ENCODE peak calls at places on chromosomes 12 and 14, in four cellular contexts. X is NCI-H1694; Y is stimulated activated CD8-positive, alpha-beta memory T cell treated with anti-CD3 and anti-CD28 coated beads, Interleukin-7, amount 100 ng/mL, for 4 hours; M is glutamatergic neuron. O is an unnamed sample.

GRCh38 chr12:93857917-93858513 is 180.8 kb downstream of the CRADD start:
- DNase-seq in M (no peak), Y (no peak), X (no peak), O (no peak)

GRCh38 chr12:59886131-59886751 is 290.4 kb downstream of the SLC16A7 start:
- DNase-seq in M (no peak), X (no peak), Y (no peak), O (no peak)

GRCh38 chr12:7144414-7145120 is 14.4 kb downstream of the CLSTN3 start:
- DNase-seq in X (peak; percentile 65), Y (no peak), M (no peak), O (no peak)

GRCh38 chr12:44626883-44627282 is 249.2 kb downstream of the NELL2 start:
- DNase-seq in X (peak; percentile 68), M (no peak), Y (no peak), O (no peak)

GRCh38 chr12:121932914-121933521 is 14.6 kb downstream of the CFAP251 start:
- DNase-seq in M (no peak), X (no peak), Y (no peak), O (no peak)

GRCh38 chr14:51828017-51828797 is 32.2 kb upstream of the GNG2 start:
- DNase-seq in Y (peak; percentile 56), M (peak; percentile 55), X (no peak), O (no peak)

GRCh38 chr14:69355955-69356321 is 42.2 kb downstream of the ERH start:
- DNase-seq in Y (no peak), M (no peak), X (no peak), O (no peak)

GRCh38 chr14:30277268-30277667 is 281.7 kb upstream of the G2E3 start:
- DNase-seq in M (no peak), X (no peak), Y (no peak), O (no peak)

GRCh38 chr14:59964251-59965007 is 44.5 kb downstream of the LRRC9 start:
- DNase-seq in X (no peak), Y (no peak), M (no peak), O (no peak)

GRCh38 chr12:111664961-111665865 is 20.5 kb downstream of the BRAP start:
- DNase-seq in M (no peak), X (no peak), Y (no peak), O (no peak)

GRCh38 chr12:92503029-92503931 is 199.5 kb upstream of the PLEKHG7 start:
- DNase-seq in M (no peak), Y (no peak), X (no peak), O (no peak)

GRCh38 chr14:91888641-91889476 is 21.5 kb upstream of the TC2N start:
- DNase-seq in Y (no peak), X (no peak), M (no peak), O (no peak)

GRCh38 chr14:65840786-65841185 is 428.3 kb downstream of the FUT8 start:
- DNase-seq in Y (no peak), M (no peak), X (no peak), O (no peak)

GRCh38 chr14:47917344-47917954 is 242.0 kb upstream of the MDGA2 start:
- DNase-seq in Y (no peak), X (peak; percentile 23), M (peak; percentile 47), O (no peak)

GRCh38 chr12:12091977-12092663 is 21.4 kb downstream of the BCL2L14 start:
- DNase-seq in Y (no peak), M (no peak), X (peak; percentile 35), O (no peak)

GRCh38 chr12:44574586-44574985 is 301.5 kb downstream of the NELL2 start:
- DNase-seq in X (no peak), M (no peak), Y (no peak), O (no peak)

GRCh38 chr12:15834575-15834974 is 45.4 kb upstream of the EPS8 start:
- DNase-seq in X (no peak), M (no peak), Y (no peak), O (no peak)

GRCh38 chr14:104215706-104216334 is 77.4 kb downstream of the KIF26A start:
- DNase-seq in X (no peak), Y (no peak), M (peak; percentile 27), O (no peak)

GRCh38 chr12:123132951-123133619 is 17.8 kb downstream of the PITPNM2 start:
- DNase-seq in M (no peak), Y (no peak), X (no peak), O (no peak)

GRCh38 chr14:104427126-104427851 is 152.3 kb upstream of the C14orf180 start:
- DNase-seq in M (no peak), X (no peak), Y (no peak), O (no peak)

GRCh38 chr12:129551441-129551840 is 352.4 kb downstream of the TMEM132D start:
- DNase-seq in M (no peak), X (no peak), Y (no peak), O (no peak)

GRCh38 chr14:38255408-38255672 is 553 bp downstream of the CLEC14A start:
- DNase-seq in Y (no peak), M (peak; percentile 52), X (no peak), O (no peak)

GRCh38 chr12:121538699-121539061 is 42.1 kb downstream of the KDM2B start:
- DNase-seq in M (no peak), X (no peak), Y (no peak), O (no peak)

GRCh38 chr14:72810201-72810600 is 83.7 kb downstream of the DPF3 start:
- DNase-seq in M (no peak), X (no peak), Y (peak; percentile 71), O (no peak)

GRCh38 chr14:23056956-23057756 is at the start of gene CDH24:
- DNase-seq in M (peak; percentile 86), X (no peak), Y (no peak), O (no peak)

GRCh38 chr12:131990066-131990979 is 40.6 kb downstream of the EP400 start:
- DNase-seq in X (peak; percentile 13), M (no peak), Y (no peak), O (no peak)

GRCh38 chr12:124432376-124432775 is 135.0 kb downstream of the NCOR2 start:
- DNase-seq in Y (no peak), X (no peak), M (no peak), O (no peak)

GRCh38 chr12:124160102-124160501 is 134.8 kb upstream of the RFLNA start:
- DNase-seq in Y (no peak), M (no peak), X (no peak), O (no peak)

GRCh38 chr12:4277856-4278581 is 4.5 kb downstream of the CCND2 start:
- DNase-seq in M (no peak), X (no peak), Y (no peak), O (no peak)

GRCh38 chr12:55966408-55967281 is at the start of gene CDK2:
- DNase-seq in Y (peak; percentile 83), X (peak; percentile 71), M (peak; percentile 92), O (peak; percentile 30)